ENCODE peak calls at places on chromosomes 3 and 15, in nine cellular contexts. B is heart left ventricle, M is AG08396, X is NCI-H1105 treated with DMSO at 0.1 percent for 48 hours, G is NCI-H1092, A is amniotic epithelial cell, O is psoas muscle, T is T-helper 9 cell, K is M059J. S is an unnamed sample.
A peak's percentile ranks its signal among the peaks of the same experiment; 100 is the strongest.

GRCh38 chr3:160286231-160286630 is 61.0 kb downstream of the C3orf80 start:
- DNase-seq in B (no peak), M (no peak), X (no peak), G (no peak), A (no peak), O (no peak), T (no peak), K (no peak), S (no peak)

GRCh38 chr3:58063424-58063823 is 55.2 kb downstream of the FLNB start:
- DNase-seq in B (no peak), M (no peak), X (no peak), G (no peak), A (peak; percentile 93), O (no peak), T (no peak), K (peak; percentile 93), S (no peak)

GRCh38 chr3:9878700-9879099 is 1.4 kb downstream of the CIDEC start:
- DNase-seq in B (no peak), M (no peak), X (no peak), G (no peak), A (no peak), O (no peak), T (no peak), K (peak; percentile 11), S (no peak)

GRCh38 chr15:42056934-42057743 is 36.3 kb upstream of the PLA2G4E start:
- DNase-seq in B (peak; percentile 75), M (peak; percentile 69), X (peak; percentile 54), G (peak; percentile 48), A (peak; percentile 78), O (peak; percentile 81), T (peak; percentile 41), K (peak; percentile 68), S (peak; percentile 52)

GRCh38 chr3:173397161-173398110 is at the start of gene NLGN1:
- DNase-seq in B (peak; percentile 69), M (peak; percentile 70), X (peak; percentile 93), G (peak; percentile 71), A (peak; percentile 72), O (peak; percentile 68), T (no peak), K (peak; percentile 76), S (peak; percentile 74)

GRCh38 chr3:10888523-10889081 is 72.6 kb downstream of the SLC6A11 start:
- DNase-seq in B (no peak), M (no peak), X (no peak), G (no peak), A (no peak), O (no peak), T (no peak), K (no peak), S (no peak)

GRCh38 chr3:128275316-128276150 is 122.3 kb downstream of the EEFSEC start:
- DNase-seq in B (no peak), M (no peak), X (no peak), G (no peak), A (peak; percentile 4), O (no peak), T (no peak), K (peak; percentile 55), S (no peak)

GRCh38 chr3:129315386-129315991 is 36.8 kb downstream of the HMCES start:
- DNase-seq in B (peak; percentile 32), M (peak; percentile 53), X (peak; percentile 37), G (no peak), A (peak; percentile 23), O (peak; percentile 48), T (peak; percentile 22), K (peak; percentile 32), S (no peak)

GRCh38 chr3:182671942-182672341 is 121.4 kb upstream of the ATP11B start:
- DNase-seq in B (no peak), M (no peak), X (no peak), G (no peak), A (peak; percentile 92), O (no peak), T (no peak), K (peak; percentile 30), S (no peak)

GRCh38 chr3:15557511-15557946 is 36.0 kb upstream of the COLQ start:
- DNase-seq in B (peak; percentile 35), M (peak; percentile 39), X (peak; percentile 34), G (peak; percentile 22), A (peak; percentile 75), O (no peak), T (peak; percentile 44), K (peak; percentile 71), S (no peak)

GRCh38 chr3:39317571-39318169 is 11.8 kb upstream of the CCR8 start:
- DNase-seq in B (no peak), M (no peak), X (no peak), G (no peak), A (no peak), O (no peak), T (no peak), K (peak; percentile 8), S (no peak)

GRCh38 chr15:89110060-89110459 is 21.8 kb downstream of the ABHD2 start:
- DNase-seq in B (no peak), M (no peak), X (no peak), G (no peak), A (no peak), O (no peak), T (no peak), K (no peak), S (no peak)

GRCh38 chr15:25052191-25052999 is 97.6 kb downstream of the SNRPN start:
- DNase-seq in B (no peak), M (no peak), X (no peak), G (no peak), A (no peak), O (no peak), T (no peak), K (no peak), S (no peak)

GRCh38 chr15:56383011-56383410 is 17.8 kb downstream of the TEX9 start:
- DNase-seq in B (no peak), M (no peak), X (no peak), G (no peak), A (no peak), O (no peak), T (no peak), K (peak; percentile 30), S (no peak)

GRCh38 chr15:78093242-78094020 is 1.1 kb downstream of the SH2D7 start:
- DNase-seq in B (peak; percentile 27), M (peak; percentile 78), X (no peak), G (no peak), A (peak; percentile 90), O (no peak), T (no peak), K (peak; percentile 51), S (no peak)

GRCh38 chr3:117761992-117762944 is 1052.7 kb downstream of the TUSC7 start:
- DNase-seq in B (no peak), M (no peak), X (no peak), G (no peak), A (no peak), O (no peak), T (no peak), K (no peak), S (no peak)

GRCh38 chr15:79442911-79443310 is 10.8 kb downstream of the MINAR1 start:
- DNase-seq in B (no peak), M (no peak), X (peak; percentile 50), G (no peak), A (no peak), O (no peak), T (no peak), K (no peak), S (no peak)

GRCh38 chr3:43034200-43034599 is 55.1 kb downstream of the GASK1A start:
- DNase-seq in B (no peak), M (no peak), X (no peak), G (no peak), A (no peak), O (no peak), T (no peak), K (no peak), S (no peak)

GRCh38 chr3:20080956-20081554 is 40.8 kb downstream of the KAT2B start:
- DNase-seq in B (peak; percentile 82), M (no peak), X (peak; percentile 77), G (peak; percentile 25), A (no peak), O (peak; percentile 81), T (no peak), K (no peak), S (peak; percentile 21)

GRCh38 chr3:11154953-11155325 is 646 bp downstream of the HRH1 start:
- DNase-seq in B (no peak), M (no peak), X (no peak), G (no peak), A (no peak), O (no peak), T (no peak), K (no peak), S (no peak)

GRCh38 chr15:25787855-25788521 is 75.1 kb downstream of the ATP10A start:
- DNase-seq in B (no peak), M (peak; percentile 60), X (no peak), G (no peak), A (no peak), O (no peak), T (no peak), K (peak; percentile 24), S (no peak)

S was measured in hypothalamus.